ENCODE peak calls at places on chromosomes 16 and 17, in ten cellular contexts. Q, U, L, C, G, N, F, Y, V and T are unnamed samples.

GRCh38 chr16:11994187-11995119 is 17.9 kb downstream of the SNX29 start:
- DNase-seq in V (no peak), Y (peak; percentile 42), N (no peak), U (peak; percentile 74), Q (no peak), L (no peak), F (peak; percentile 66), C (no peak), G (no peak), T (peak; percentile 70)

GRCh38 chr17:8118769-8119574 is 658 bp upstream of the ALOXE3 start:
- DNase-seq in U (peak; percentile 74), F (peak; percentile 78), Q (peak; percentile 94), L (peak; percentile 70), G (peak; percentile 79), Y (peak; percentile 80), C (peak; percentile 77), N (peak; percentile 96), V (peak; percentile 76), T (peak; percentile 70)

GRCh38 chr17:18368948-18369347 is 5.6 kb upstream of the SHMT1 start:
- DNase-seq in N (no peak), Y (peak; percentile 62), U (no peak), G (no peak), L (no peak), C (no peak), Q (no peak), V (no peak), F (no peak), T (no peak)

GRCh38 chr16:86665319-86665675 is 86.9 kb downstream of the FOXL1 start:
- DNase-seq in U (peak; percentile 99), C (no peak), Y (peak; percentile 89), G (no peak), F (no peak), Q (no peak), N (no peak), L (no peak), V (no peak), T (no peak)

GRCh38 chr16:54431041-54431996 is 144.7 kb upstream of the IRX3 start:
- DNase-seq in U (no peak), N (no peak), L (no peak), C (no peak), V (no peak), Y (peak; percentile 78), G (no peak), Q (no peak), F (no peak), T (no peak)

GRCh38 chr16:55494994-55495421 is 13.9 kb upstream of the LPCAT2 start:
- DNase-seq in G (no peak), C (no peak), L (no peak), U (peak; percentile 64), F (peak; percentile 48), N (no peak), V (no peak), Q (no peak), Y (peak; percentile 78), T (no peak)

GRCh38 chr16:1326380-1326779 is 7.1 kb upstream of the BAIAP3 start:
- DNase-seq in Q (no peak), U (no peak), G (no peak), Y (no peak), V (no peak), L (no peak), N (no peak), C (no peak), F (no peak), T (no peak)

GRCh38 chr17:38395090-38395489 is 33.2 kb upstream of the ARHGAP23 start:
- DNase-seq in G (no peak), F (no peak), Y (no peak), Q (no peak), C (no peak), U (no peak), V (no peak), N (no peak), L (no peak), T (no peak)

GRCh38 chr16:28291651-28292626 is at the start of gene SBK1:
- DNase-seq in L (peak; percentile 84), F (peak; percentile 64), V (peak; percentile 73), G (peak; percentile 75), Y (peak; percentile 60), Q (peak; percentile 94), U (peak; percentile 7), N (peak; percentile 42), C (peak; percentile 76), T (peak; percentile 62)

GRCh38 chr17:72358465-72358864 is 237.6 kb downstream of the SOX9 start:
- DNase-seq in Y (peak; percentile 83), V (no peak), U (peak; percentile 86), C (no peak), G (no peak), F (no peak), L (no peak), N (no peak), Q (no peak), T (no peak)

GRCh38 chr17:61584866-61585265 is 6.2 kb downstream of the NACA2 start:
- DNase-seq in F (no peak), U (no peak), L (no peak), C (no peak), Y (no peak), N (peak; percentile 81), V (no peak), Q (no peak), G (no peak), T (no peak)

GRCh38 chr17:7435676-7436555 is 681 bp downstream of the TMEM102 start:
- DNase-seq in U (no peak), C (peak; percentile 42), Y (peak; percentile 55), F (no peak), Q (peak; percentile 86), L (peak; percentile 38), G (no peak), V (no peak), N (peak; percentile 36), T (no peak)

GRCh38 chr17:72789711-72790110 is 302.8 kb downstream of the SLC39A11 start:
- DNase-seq in V (no peak), C (no peak), L (no peak), Q (no peak), Y (no peak), U (no peak), G (no peak), F (no peak), N (no peak), T (no peak)

GRCh38 chr17:57839571-57839923 is 10.3 kb downstream of the MRPS23 start:
- DNase-seq in F (no peak), Y (no peak), V (no peak), G (no peak), L (no peak), U (no peak), Q (no peak), N (no peak), C (no peak), T (no peak)

GRCh38 chr17:82217530-82218204 is 5.0 kb upstream of the CCDC57 start:
- DNase-seq in N (no peak), Y (peak; percentile 97), G (no peak), L (no peak), U (peak; percentile 91), V (no peak), Q (peak; percentile 56), C (no peak), F (peak; percentile 42), T (no peak)

GRCh38 chr16:68447721-68448359 is 468 bp downstream of the SMPD3 start:
- DNase-seq in F (no peak), Y (no peak), L (no peak), V (no peak), U (no peak), C (no peak), Q (no peak), N (no peak), G (no peak), T (no peak)

GRCh38 chr16:380837-381787 is 666 bp downstream of the PGAP6 start:
- DNase-seq in C (no peak), N (no peak), G (no peak), V (no peak), U (no peak), Y (no peak), Q (peak; percentile 72), L (no peak), F (no peak), T (no peak)

GRCh38 chr16:72989203-72989991 is 58.5 kb downstream of the ZFHX3 start:
- DNase-seq in N (no peak), Y (peak; percentile 96), V (no peak), G (no peak), C (no peak), F (no peak), L (no peak), U (peak; percentile 76), Q (peak; percentile 3), T (no peak)

GRCh38 chr16:15822957-15823356 is 33.9 kb downstream of the MYH11 start:
- DNase-seq in L (no peak), V (no peak), G (no peak), N (peak; percentile 54), U (no peak), C (no peak), Y (no peak), Q (no peak), F (no peak), T (no peak)

GRCh38 chr16:88402551-88402950 is 19.8 kb downstream of the ZNF469 start:
- DNase-seq in F (no peak), V (no peak), C (no peak), L (no peak), N (no peak), Q (no peak), Y (no peak), G (no peak), U (no peak), T (no peak)

GRCh38 chr16:83542491-83542890 is 265.3 kb upstream of the HSBP1 start:
- DNase-seq in Q (no peak), U (no peak), V (no peak), L (no peak), N (no peak), G (no peak), C (no peak), F (no peak), Y (no peak), T (no peak)

GRCh38 chr16:57778658-57779057 is 23.6 kb downstream of the KIFC3 start:
- DNase-seq in V (no peak), N (no peak), Q (no peak), U (no peak), L (no peak), F (no peak), C (no peak), Y (no peak), G (no peak), T (no peak)

GRCh38 chr17:73309727-73310555 is 1.9 kb downstream of the CDC42EP4 start:
- DNase-seq in F (no peak), Q (no peak), G (no peak), Y (no peak), V (no peak), L (no peak), U (no peak), N (no peak), C (no peak), T (no peak)

GRCh38 chr17:80942360-80943345 is 49.0 kb upstream of the CHMP6 start:
- DNase-seq in F (peak; percentile 64), N (no peak), V (no peak), U (no peak), Q (no peak), C (no peak), L (no peak), G (no peak), Y (no peak), T (peak; percentile 80)

GRCh38 chr17:37170881-37171460 is 204.8 kb upstream of the C17orf78 start:
- DNase-seq in F (no peak), C (no peak), Q (no peak), U (no peak), Y (no peak), N (no peak), V (no peak), G (no peak), L (no peak), T (no peak)

GRCh38 chr17:55496094-55496881 is 15.0 kb downstream of the SMIM36 start:
- DNase-seq in Y (peak; percentile 35), C (no peak), V (no peak), U (no peak), N (peak; percentile 21), G (no peak), L (no peak), F (no peak), Q (no peak), T (no peak)

GRCh38 chr16:81597079-81597658 is 152.6 kb downstream of the CMIP start:
- DNase-seq in V (no peak), L (no peak), G (no peak), C (no peak), N (no peak), Y (no peak), U (no peak), Q (no peak), F (no peak), T (no peak)

GRCh38 chr17:54063639-54064038 is 240.9 kb downstream of the KIF2B start:
- DNase-seq in N (no peak), C (no peak), Q (no peak), F (no peak), Y (no peak), L (no peak), U (no peak), G (no peak), V (no peak), T (no peak)